ENCODE peak calls at places on chromosomes 1 and 21, in six cellular contexts. N is A549, O is adrenal gland, U is body of pancreas, D is endothelial cell of umbilical vein, C is testis. M is an unnamed sample. For H3K4me1 and H3K9me3, the result is how much of the 10 kb centered on the place peaks cover.

GRCh38 chr1:67061266-67061665 is 7.3 kb upstream of the SLC35D1 start:
- DNase-seq in U (no peak), D (no peak), O (no peak), C (no peak), N (no peak), M (no peak)

GRCh38 chr1:203327684-203328457 is 22.6 kb downstream of the BTG2 start:
- DNase-seq in O (no peak), U (no peak), D (peak), C (peak), N (peak), M (peak)

GRCh38 chr1:53732409-53732808 is 6.6 kb downstream of the GLIS1 start:
- DNase-seq in C (no peak), O (no peak), N (no peak), D (no peak), U (no peak), M (no peak)

GRCh38 chr1:15958788-15959187 is 17.1 kb downstream of the ZBTB17 start:
- DNase-seq in O (no peak), C (no peak), D (peak), N (no peak), U (no peak), M (no peak)

GRCh38 chr21:41725421-41726021 is 41.3 kb downstream of the RIPK4 start:
- DNase-seq in O (no peak), C (no peak), D (no peak), N (no peak), U (no peak), M (peak)

GRCh38 chr1:59410457-59410856 is 113.6 kb downstream of the FGGY start:
- DNase-seq in D (no peak), U (no peak), N (no peak), C (no peak), O (no peak), M (no peak)

GRCh38 chr1:214445846-214446614 is 105.4 kb downstream of the PTPN14 start:
- DNase-seq in U (no peak), C (no peak), N (no peak), D (peak), O (no peak), M (no peak)

GRCh38 chr1:230745071-230745470 is 2.1 kb upstream of the CAPN9 start:
- DNase-seq in D (no peak), O (no peak), C (no peak), N (no peak), U (no peak), M (no peak)

GRCh38 chr1:244346972-244347618 is 104.6 kb downstream of the ADSS2 start:
- DNase-seq in U (peak), O (no peak), D (peak), C (no peak), N (no peak), M (no peak)

GRCh38 chr1:25554886-25555752 is 11.7 kb downstream of the LDLRAP1 start:
- DNase-seq in U (no peak), D (no peak), N (no peak), O (no peak), C (no peak), M (no peak)

GRCh38 chr1:25504706-25505560 is 38.5 kb upstream of the LDLRAP1 start:
- DNase-seq in N (no peak), D (no peak), O (no peak), C (peak), U (no peak), M (no peak)

GRCh38 chr1:67608661-67609571 is 76.1 kb upstream of the GADD45A start:
- DNase-seq in C (no peak), D (no peak), N (no peak), O (no peak), U (no peak), M (no peak)

GRCh38 chr1:1945782-1946393 is 26.8 kb upstream of the TMEM52 start:
- DNase-seq in U (no peak), N (no peak), C (no peak), O (no peak), D (no peak), M (no peak)

GRCh38 chr21:30269803-30270530 is 12.8 kb downstream of the KRTAP24-1 start:
- DNase-seq in O (no peak), U (no peak), C (no peak), N (no peak), D (no peak), M (no peak)

GRCh38 chr1:214957330-214958137 is 125.0 kb upstream of the KCNK2 start:
- DNase-seq in C (no peak), N (peak), O (peak), U (peak), D (no peak), M (no peak)

GRCh38 chr21:35005825-35006224 is 43.3 kb downstream of the RUNX1 start:
- DNase-seq in D (no peak), U (no peak), O (no peak), C (no peak), N (no peak), M (no peak)

GRCh38 chr21:35006771-35007170 is 42.3 kb downstream of the RUNX1 start:
- DNase-seq in N (no peak), O (no peak), D (no peak), C (no peak), U (no peak), M (no peak)

GRCh38 chr21:35006248-35006647 is 42.9 kb downstream of the RUNX1 start:
- DNase-seq in D (no peak), O (no peak), N (no peak), U (no peak), C (no peak), M (no peak)

GRCh38 chr21:35005077-35005476 is 44.0 kb downstream of the RUNX1 start:
- DNase-seq in N (no peak), U (no peak), D (no peak), C (no peak), O (no peak), M (no peak)

DNA sequence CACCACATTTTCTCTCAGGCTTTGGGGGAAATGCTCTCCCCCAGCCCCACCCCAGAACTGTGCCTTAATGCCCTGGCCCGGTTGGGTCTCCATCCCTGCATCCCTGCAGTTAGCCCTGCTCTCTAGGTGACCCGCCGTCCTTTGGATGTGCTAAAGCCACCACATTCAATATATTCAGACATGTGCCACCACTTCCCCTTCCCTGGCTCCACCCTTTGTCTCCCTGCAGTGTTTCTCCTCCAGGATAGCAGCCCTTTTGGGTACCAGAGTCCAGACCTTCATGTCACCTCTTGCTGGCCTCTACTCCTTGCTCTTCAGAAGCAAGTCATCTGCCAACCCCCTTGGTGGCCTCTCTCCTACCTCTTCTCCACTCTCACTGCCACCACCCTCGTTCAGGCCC is 41.8 kb downstream of the RUNX1 start:
- DNase-seq in U (no peak), N (no peak), D (no peak), C (no peak), O (no peak), M (no peak)
- TF ChIP-seq POLR2A in U (no peak), N (no peak), D (no peak), C (no peak), O (no peak), M (no peak)

GRCh38 chr1:18927082-18927653 is 24.8 kb upstream of the ALDH4A1 start:
- DNase-seq in U (no peak), O (no peak), N (no peak), C (no peak), D (no peak), M (no peak)

GRCh38 chr1:18927654-18928272 is 25.4 kb upstream of the ALDH4A1 start:
- DNase-seq in C (no peak), O (no peak), U (no peak), N (no peak), D (peak), M (no peak)

GRCh38 chr1:18928985-18929384 is 26.6 kb upstream of the ALDH4A1 start:
- DNase-seq in U (no peak), C (no peak), N (no peak), O (no peak), D (no peak), M (no peak)

GRCh38 chr1:18928406-18928805 is 26.1 kb upstream of the ALDH4A1 start:
- DNase-seq in U (no peak), C (no peak), O (no peak), D (no peak), N (no peak), M (no peak)

DNA sequence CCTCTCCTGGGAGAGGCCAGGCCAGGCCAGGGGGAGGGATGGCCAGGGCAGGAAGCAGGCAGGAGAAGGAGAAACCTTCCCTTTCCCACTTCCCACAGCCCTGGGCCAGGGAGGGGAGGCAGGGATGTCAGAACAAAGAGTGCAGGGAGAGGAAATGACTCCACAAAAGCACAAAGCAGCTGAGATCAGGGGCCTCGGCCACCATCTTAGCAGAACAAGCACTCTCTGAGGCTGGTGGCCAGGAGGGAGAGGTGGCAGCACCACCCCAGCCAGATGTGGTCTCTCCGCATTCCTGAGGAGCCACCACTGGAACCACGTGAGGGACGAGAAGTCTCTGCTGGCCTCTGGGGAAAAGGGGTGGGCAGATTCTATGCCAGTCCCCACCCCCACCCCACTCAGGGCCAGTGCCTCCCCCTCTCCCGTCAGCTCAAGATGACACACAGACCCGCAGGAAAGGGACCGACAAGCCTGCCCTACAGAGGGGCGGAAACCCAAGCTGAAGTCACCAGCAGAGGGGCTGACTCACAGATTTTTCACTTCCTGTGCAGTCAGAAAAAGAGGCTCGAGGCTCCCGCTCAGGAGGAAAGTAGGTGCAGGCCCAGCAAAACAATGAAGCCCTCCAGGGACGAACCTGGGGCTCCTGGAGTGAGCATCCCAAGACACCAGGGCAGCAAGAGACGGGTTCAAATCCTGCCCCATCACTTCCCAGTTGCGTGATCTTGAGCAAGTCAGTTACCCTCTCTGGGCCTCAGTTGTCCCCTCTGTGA is 24.1 kb upstream of the ALDH4A1 start:
- DNase-seq in O (peak), U (peak), D (peak), C (no peak), N (peak), M (peak)
- H3K4me1 ChIP-seq in O (under half), U (half or more), D (half or more), C (under half), N (half or more), M (half or more)

DNA sequence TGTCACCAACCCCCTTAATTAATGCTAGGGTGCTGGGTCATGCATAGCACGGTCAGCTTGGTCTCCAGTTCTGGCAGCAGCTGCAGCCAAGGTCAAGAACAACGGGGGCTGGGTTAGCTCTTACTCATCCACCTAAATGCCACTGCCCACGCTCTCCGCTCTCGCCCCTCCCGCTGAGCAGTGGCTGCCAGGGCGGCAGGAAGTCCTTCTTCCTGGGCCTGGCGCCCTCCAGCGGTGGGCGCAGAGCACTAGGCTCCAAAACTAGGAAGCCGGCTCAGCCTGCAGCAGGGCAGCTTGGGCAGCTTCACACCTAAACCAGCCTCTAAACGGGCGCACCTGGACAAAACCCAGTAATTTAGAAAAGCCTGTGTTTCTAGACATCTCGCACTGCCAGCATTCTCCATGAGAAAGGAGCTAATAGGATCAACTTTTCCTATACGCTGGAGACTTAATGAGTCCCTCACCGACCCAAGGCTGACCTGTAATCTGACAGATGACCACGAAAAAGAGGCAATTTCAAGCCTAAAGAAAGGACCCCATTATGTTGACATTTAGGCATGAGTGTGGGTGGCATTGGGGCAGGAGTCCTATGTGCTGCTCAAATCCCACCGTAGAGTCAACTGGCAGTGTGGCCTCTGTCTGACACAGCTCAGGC is 78.4 kb upstream of the LRRN2 start:
- DNase-seq in O (peak), D (peak), U (peak), C (peak), N (peak), M (peak)
- H3K9me3 ChIP-seq in O (under half), D (under half), U (under half), C (under half), N (under half), M (under half)

GRCh38 chr1:42937836-42938595 is 20.7 kb downstream of the SLC2A1 start:
- DNase-seq in D (no peak), C (no peak), U (no peak), N (no peak), O (no peak), M (no peak)

GRCh38 chr1:42935313-42935624 is 23.4 kb downstream of the SLC2A1 start:
- DNase-seq in C (peak), O (no peak), U (peak), D (no peak), N (no peak), M (no peak)

GRCh38 chr1:42935971-42936308 is 22.7 kb downstream of the SLC2A1 start:
- DNase-seq in D (no peak), C (no peak), N (no peak), O (no peak), U (no peak), M (no peak)

GRCh38 chr1:42937141-42937696 is 21.4 kb downstream of the SLC2A1 start:
- DNase-seq in O (no peak), D (no peak), C (no peak), U (no peak), N (no peak), M (no peak)

GRCh38 chr1:42936309-42937078 is 22.2 kb downstream of the SLC2A1 start:
- DNase-seq in D (no peak), O (no peak), U (no peak), C (peak), N (no peak), M (no peak)
- TF ChIP-seq POLR2A in D (no peak), O (no peak), U (no peak), C (no peak), N (no peak), M (no peak)

DNA sequence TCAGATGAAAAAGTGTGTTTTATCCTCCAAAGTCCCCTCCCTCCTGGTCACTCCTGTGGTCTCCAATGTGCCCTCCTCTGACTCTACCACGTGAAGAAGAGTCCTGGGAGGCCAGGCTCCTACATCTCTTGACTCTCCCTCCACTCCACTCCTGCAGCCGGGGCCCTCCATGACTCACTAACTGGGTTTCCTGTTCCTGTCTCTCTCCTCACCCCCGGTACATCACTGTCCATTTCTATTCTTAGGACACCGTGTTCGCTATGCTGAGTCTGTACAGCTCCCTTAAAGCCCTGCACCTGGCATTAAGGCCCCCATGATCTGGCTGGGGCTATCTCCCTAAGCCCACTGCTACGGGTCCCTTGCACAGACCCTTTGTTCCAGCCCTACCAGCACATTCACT is 93.4 kb downstream of the BCAR3 start:
- DNase-seq in O (no peak), D (peak), N (no peak), C (no peak), U (no peak), M (no peak)
- H3K4me1 ChIP-seq in O (under half), D (under half), N (half or more), C (under half), U (under half), M (under half)

GRCh38 chr1:4939266-4939665 is 284.9 kb downstream of the AJAP1 start:
- DNase-seq in N (no peak), U (no peak), O (no peak), D (peak), C (no peak), M (no peak)
- H3K9me3 ChIP-seq in N (under half), U (under half), O (under half), D (under half), C (under half), M (under half)

GRCh38 chr1:224271106-224271505 is 58.9 kb downstream of the NVL start:
- DNase-seq in C (no peak), N (no peak), D (no peak), O (no peak), U (no peak), M (no peak)

GRCh38 chr1:224267922-224268321 is 62.0 kb downstream of the NVL start:
- DNase-seq in O (no peak), U (no peak), C (no peak), N (no peak), D (no peak), M (no peak)

GRCh38 chr1:224276768-224277487 is 53.0 kb downstream of the NVL start:
- DNase-seq in C (no peak), N (no peak), U (no peak), D (no peak), O (no peak), M (no peak)

GRCh38 chr1:224274970-224275626 is 54.9 kb downstream of the NVL start:
- DNase-seq in N (no peak), D (no peak), C (no peak), O (no peak), U (no peak), M (no peak)

DNA sequence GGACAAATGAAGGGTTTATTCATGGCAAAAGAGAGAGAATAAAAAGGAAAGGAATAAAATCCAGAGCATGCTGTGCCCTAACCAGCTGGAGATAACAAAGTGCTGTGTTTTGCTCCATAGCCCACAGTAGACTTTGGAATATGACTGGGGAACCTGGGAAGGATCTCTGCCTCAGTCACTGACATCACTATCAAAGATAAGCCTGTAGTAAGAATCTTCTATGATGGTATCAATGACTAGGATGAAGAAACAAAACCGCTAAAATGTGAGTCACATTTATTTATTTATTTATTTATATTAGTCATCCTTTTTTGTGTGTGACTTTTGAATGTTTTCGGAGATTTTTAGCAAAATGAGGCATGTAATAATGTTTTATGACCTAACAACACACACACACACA is 56.3 kb downstream of the NVL start:
- DNase-seq in U (no peak), N (no peak), D (no peak), O (no peak), C (no peak), M (no peak)
- TF ChIP-seq POLR2A in U (no peak), N (no peak), D (no peak), O (no peak), C (no peak), M (no peak)